ENCODE peak calls at places on chromosomes 2 and 18, in five cellular contexts. W is tibial artery, A is upper lobe of left lung, X is nephron progenitor cell, B is BJ. O is an unnamed sample.

GRCh38 chr2:100397117-100397860 is 20.2 kb downstream of the CHST10 start:
- DNase-seq in W (peak; percentile 55), A (no peak), X (no peak), B (no peak), O (no peak)

GRCh38 chr18:26977791-26978190 is 112.3 kb upstream of the AQP4 start:
- DNase-seq in W (no peak), A (no peak), X (no peak), B (no peak), O (no peak)

GRCh38 chr18:48866028-48866733 is 84.6 kb downstream of the SMAD7 start:
- DNase-seq in W (peak; percentile 90), A (no peak), X (no peak), B (no peak), O (no peak)

GRCh38 chr2:213188971-213189899 is 37.8 kb upstream of the IKZF2 start:
- DNase-seq in W (no peak), A (no peak), X (peak; percentile 13), B (no peak), O (no peak)

GRCh38 chr2:138124521-138124920 is 160.2 kb downstream of the HNMT start:
- DNase-seq in W (no peak), A (no peak), X (no peak), B (no peak), O (no peak)

GRCh38 chr18:39776766-39777165 is 2178.3 kb upstream of the PIK3C3 start:
- DNase-seq in W (no peak), A (no peak), X (no peak), B (no peak), O (no peak)

GRCh38 chr2:241822264-241822623 is 13.3 kb downstream of the NEU4 start:
- DNase-seq in W (no peak), A (peak; percentile 39), X (no peak), B (no peak), O (no peak)

GRCh38 chr2:143600136-143600535 is 470.9 kb downstream of the ARHGAP15 start:
- DNase-seq in W (no peak), A (no peak), X (no peak), B (peak; percentile 4), O (no peak)

GRCh38 chr2:38271697-38272096 is 105.4 kb downstream of the ATL2 start:
- DNase-seq in W (no peak), A (no peak), X (no peak), B (no peak), O (no peak)

GRCh38 chr18:50427896-50428295 is 53.0 kb downstream of the SKA1 start:
- DNase-seq in W (no peak), A (no peak), X (no peak), B (no peak), O (no peak)

GRCh38 chr18:50432915-50433314 is 58.1 kb downstream of the SKA1 start:
- DNase-seq in W (no peak), A (no peak), X (no peak), B (no peak), O (no peak)

GRCh38 chr18:50428531-50429206 is 53.8 kb downstream of the SKA1 start:
- DNase-seq in W (no peak), A (no peak), X (no peak), B (no peak), O (no peak)

GRCh38 chr18:50424877-50425690 is 50.2 kb downstream of the SKA1 start:
- DNase-seq in W (no peak), A (no peak), X (no peak), B (no peak), O (no peak)

DNA sequence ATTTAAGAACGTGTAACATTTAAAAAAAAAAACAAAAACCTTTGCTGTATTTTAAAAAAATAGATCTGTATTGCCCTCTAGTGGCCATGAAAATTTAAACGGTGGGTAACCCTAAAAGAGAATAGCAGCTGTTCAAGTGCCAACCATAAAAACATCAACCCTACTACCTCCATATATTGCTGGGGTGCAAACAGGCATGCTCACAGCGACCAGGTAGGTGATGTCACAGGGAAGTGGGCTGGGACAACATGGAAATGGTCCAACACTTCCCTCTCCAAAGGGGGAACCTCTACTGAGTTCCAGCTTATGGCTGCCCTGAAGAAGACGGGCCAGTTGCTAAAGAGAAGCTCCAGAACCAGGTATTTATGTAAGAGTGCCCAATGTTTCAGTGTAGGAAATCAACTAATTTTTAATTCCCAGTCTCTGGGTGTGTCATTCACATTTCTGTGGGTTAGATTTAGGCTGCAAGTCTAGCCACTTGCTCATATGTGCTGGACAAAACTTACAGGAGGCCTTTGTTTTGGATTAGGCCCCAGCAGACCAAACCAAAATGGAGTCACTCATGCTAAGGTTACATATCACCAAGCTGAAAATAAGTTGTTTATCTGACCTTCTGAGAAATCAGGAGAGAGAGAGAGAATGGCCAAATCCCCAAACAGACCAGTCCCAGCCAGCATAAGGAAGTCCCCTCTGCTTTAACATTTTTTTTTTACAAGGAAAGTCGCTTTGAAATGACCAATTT is 54.5 kb downstream of the SKA1 start:
- DNase-seq in W (no peak), A (no peak), X (no peak), B (no peak), O (no peak)
- TF ChIP-seq CTCF in W (peak; percentile 31), A (peak; percentile 41), X (peak; percentile 60), B (peak; percentile 44), O (peak; percentile 71)

DNA sequence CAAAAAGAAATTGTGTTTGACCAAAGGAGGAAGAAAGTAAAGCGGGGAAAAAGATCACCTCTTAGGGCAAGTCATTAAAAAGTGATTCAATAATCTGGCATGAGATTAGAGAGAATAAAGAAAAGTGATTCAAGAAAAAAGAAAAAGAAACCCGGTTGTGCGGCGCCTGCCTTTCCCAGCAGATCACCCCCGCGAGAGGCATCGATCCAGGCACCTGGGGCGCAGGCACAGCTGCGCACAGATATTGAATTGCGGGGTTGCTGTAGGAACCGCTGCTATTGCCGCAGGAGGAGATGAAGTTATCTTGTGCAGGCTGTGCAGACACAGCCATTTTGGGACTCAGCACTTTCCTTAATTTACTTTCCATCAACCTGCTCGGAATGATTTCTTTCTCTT is 71.2 kb downstream of the PLB1 start:
- DNase-seq in W (no peak), A (peak; percentile 57), X (no peak), B (no peak), O (peak; percentile 45)
- TF ChIP-seq CTCF in W (no peak), A (no peak), X (peak; percentile 58), B (no peak), O (peak; percentile 34)

GRCh38 chr18:79521806-79522205 is 126.1 kb downstream of the NFATC1 start:
- DNase-seq in W (peak; percentile 12), A (no peak), X (no peak), B (no peak), O (no peak)

GRCh38 chr18:79524181-79525078 is 128.7 kb downstream of the NFATC1 start:
- DNase-seq in W (peak; percentile 61), A (peak; percentile 84), X (no peak), B (no peak), O (no peak)

GRCh38 chr18:79523738-79524180 is 128.0 kb downstream of the NFATC1 start:
- DNase-seq in W (no peak), A (no peak), X (no peak), B (no peak), O (no peak)

GRCh38 chr18:79522451-79523220 is 126.9 kb downstream of the NFATC1 start:
- DNase-seq in W (peak; percentile 59), A (no peak), X (no peak), B (no peak), O (no peak)

DNA sequence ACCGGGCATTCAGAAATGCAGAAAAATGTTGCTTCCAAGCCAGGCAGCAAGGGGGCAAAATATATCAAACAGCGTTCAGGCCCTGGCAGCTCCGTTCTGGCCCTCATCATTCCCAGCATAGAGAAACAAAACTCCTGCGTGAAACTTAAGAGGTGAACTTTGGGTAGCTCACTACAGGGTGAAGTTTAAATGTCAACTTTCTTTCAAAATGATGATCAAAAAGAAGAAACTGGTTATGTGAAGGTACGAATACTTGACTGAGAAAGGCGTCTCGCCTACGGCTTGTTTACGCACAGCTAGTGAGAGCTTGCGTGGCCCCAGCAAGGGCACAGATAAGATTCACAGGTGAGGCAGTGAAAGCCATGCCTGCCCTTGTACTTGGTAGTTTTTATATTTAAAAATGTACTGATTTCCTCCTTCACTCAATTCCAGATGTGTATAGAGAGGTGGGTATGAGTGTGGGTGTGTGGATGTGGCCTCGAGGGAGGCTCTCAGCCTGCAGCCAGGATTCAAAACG is 127.5 kb downstream of the NFATC1 start:
- DNase-seq in W (peak; percentile 16), A (no peak), X (no peak), B (no peak), O (no peak)
- TF ChIP-seq CTCF in W (no peak), A (no peak), X (no peak), B (no peak), O (no peak)

GRCh38 chr2:226715347-226715990 is 84.2 kb downstream of the IRS1 start:
- DNase-seq in W (no peak), A (peak; percentile 11), X (no peak), B (no peak), O (no peak)
- TF ChIP-seq CTCF in W (no peak), A (no peak), X (no peak), B (no peak), O (no peak)

GRCh38 chr2:178450574-178451429 is at the start of the genes PJVK and PRKRA:
- DNase-seq in W (peak; percentile 99), A (peak; percentile 100), X (peak; percentile 99), B (peak; percentile 80), O (peak; percentile 99)
- TF ChIP-seq CTCF in W (no peak), A (no peak), X (no peak), B (no peak), O (no peak)